ENCODE peak calls at places on chromosome 5, in six cellular contexts. J is mammary epithelial cell; U is trophoblast cell; N is fibroblast of lung; M is MM.1S; Q is CD8-positive, alpha-beta memory T cell. S is an unnamed sample.
A peak's percentile ranks its signal among the peaks of the same experiment; 100 is the strongest.

GRCh38 chr5:132557425-132557805 is 638 bp downstream of the RAD50 start:
- DNase-seq in J (peak; percentile 33), U (peak; percentile 88), N (peak; percentile 44), M (peak; percentile 51), Q (no peak), S (no peak)

GRCh38 chr5:132253452-132254320 is 3.8 kb upstream of the PDLIM4 start:
- DNase-seq in J (no peak), U (no peak), N (no peak), M (no peak), Q (no peak), S (no peak)

GRCh38 chr5:123807177-123807900 is 295.4 kb downstream of the CSNK1G3 start:
- DNase-seq in J (no peak), U (peak; percentile 56), N (no peak), M (no peak), Q (no peak), S (no peak)

GRCh38 chr5:115949096-115949495 is 13.2 kb upstream of the LVRN start:
- DNase-seq in J (no peak), U (peak; percentile 88), N (peak; percentile 3), M (no peak), Q (no peak), S (no peak)

GRCh38 chr5:130759061-130759460 is 406.0 kb downstream of the HINT1 start:
- DNase-seq in J (no peak), U (no peak), N (no peak), M (no peak), Q (no peak), S (no peak)

GRCh38 chr5:80125962-80126480 is 90.9 kb downstream of the THBS4 start:
- DNase-seq in J (peak; percentile 75), U (peak; percentile 54), N (peak; percentile 21), M (no peak), Q (peak; percentile 31), S (peak; percentile 78)

GRCh38 chr5:69213513-69214215 is 21.0 kb upstream of the CDK7 start:
- DNase-seq in J (peak; percentile 54), U (peak; percentile 59), N (peak; percentile 34), M (no peak), Q (no peak), S (no peak)

GRCh38 chr5:144394036-144394435 is 223.4 kb downstream of the KCTD16 start:
- DNase-seq in J (no peak), U (no peak), N (no peak), M (no peak), Q (no peak), S (no peak)

GRCh38 chr5:81020478-81021167 is 60.5 kb downstream of the RASGRF2 start:
- DNase-seq in J (peak; percentile 33), U (peak; percentile 98), N (no peak), M (no peak), Q (no peak), S (no peak)

GRCh38 chr5:82991678-82992323 is 85.4 kb downstream of the TMEM167A start:
- DNase-seq in J (no peak), U (no peak), N (peak; percentile 21), M (no peak), Q (no peak), S (peak; percentile 7)

GRCh38 chr5:124203308-124203707 is 543.1 kb downstream of the ZNF608 start:
- DNase-seq in J (no peak), U (no peak), N (no peak), M (no peak), Q (no peak), S (no peak)

GRCh38 chr5:30401479-30402058 is 791.9 kb upstream of the CDH6 start:
- DNase-seq in J (peak; percentile 4), U (peak; percentile 30), N (peak; percentile 28), M (peak; percentile 55), Q (no peak), S (no peak)

GRCh38 chr5:96434201-96434645 is 1.2 kb upstream of the PCSK1 start:
- DNase-seq in J (peak; percentile 51), U (peak; percentile 65), N (peak; percentile 80), M (peak; percentile 77), Q (peak; percentile 0), S (peak; percentile 9)

GRCh38 chr5:158119852-158120708 is 261.1 kb upstream of the CLINT1 start:
- DNase-seq in J (peak; percentile 78), U (no peak), N (peak; percentile 11), M (no peak), Q (no peak), S (no peak)

GRCh38 chr5:107670927-107671741 is at the start of gene EFNA5:
- DNase-seq in J (peak; percentile 39), U (peak; percentile 60), N (peak; percentile 65), M (peak; percentile 74), Q (no peak), S (peak; percentile 78)

GRCh38 chr5:108054349-108054748 is 327.5 kb downstream of the FBXL17 start:
- DNase-seq in J (no peak), U (no peak), N (no peak), M (no peak), Q (no peak), S (no peak)

GRCh38 chr5:14824490-14824889 is 47.1 kb downstream of the ANKH start:
- DNase-seq in J (no peak), U (no peak), N (no peak), M (no peak), Q (no peak), S (no peak)

GRCh38 chr5:141637266-141637692 is 482 bp downstream of the RELL2 start:
- DNase-seq in J (no peak), U (peak; percentile 75), N (no peak), M (peak; percentile 30), Q (peak; percentile 69), S (peak; percentile 74)

GRCh38 chr5:113034182-113034773 is 57.7 kb downstream of the DCP2 start:
- DNase-seq in J (peak; percentile 65), U (no peak), N (peak; percentile 49), M (no peak), Q (no peak), S (no peak)

GRCh38 chr5:151448038-151448985 is 909 bp downstream of the SLC36A1 start:
- DNase-seq in J (peak; percentile 42), U (peak; percentile 49), N (peak; percentile 9), M (peak; percentile 43), Q (peak; percentile 22), S (no peak)

DNA sequence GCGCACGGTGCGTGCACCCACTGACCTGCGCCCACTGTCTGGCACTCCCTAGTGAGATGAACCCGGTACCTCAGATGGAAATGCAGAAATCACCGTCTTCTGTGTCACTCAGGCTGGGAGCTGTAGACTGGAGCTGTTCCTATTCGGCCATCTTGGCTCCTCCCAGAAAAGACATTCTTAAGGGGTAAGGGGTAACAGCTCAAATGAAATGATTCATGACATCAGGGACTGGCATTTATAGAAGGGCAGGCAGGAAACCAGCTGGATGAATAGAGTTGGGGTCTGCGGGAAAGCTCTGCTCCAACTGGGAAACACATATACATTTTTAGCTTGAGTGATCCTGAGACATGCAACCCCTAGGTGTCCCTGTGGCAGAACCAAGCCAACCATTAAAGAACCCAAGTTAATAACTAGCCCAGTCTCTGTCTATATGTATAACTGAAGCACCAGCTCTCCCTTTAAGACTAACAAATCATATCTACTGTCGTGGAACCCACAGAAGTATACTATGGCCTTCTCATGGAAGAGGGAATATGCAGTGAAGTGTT is 119.3 kb downstream of the LMNB1 start:
- DNase-seq in J (no peak), U (no peak), N (no peak), M (no peak), Q (no peak), S (no peak)
- H3K4me3 ChIP-seq in J (no peak overlapping the region), U (no peak overlapping the region), N (no peak overlapping the region), M (no peak overlapping the region), Q (no peak overlapping the region), S (no peak overlapping the region)

GRCh38 chr5:160506006-160507004 is 84.7 kb downstream of the PTTG1 start:
- DNase-seq in J (no peak), U (peak; percentile 77), N (peak; percentile 61), M (peak; percentile 54), Q (peak; percentile 60), S (peak; percentile 28)
- H3K27me3 ChIP-seq in J (no peaks in the 10 kb centered on the region), U (no peaks in the 10 kb centered on the region), N (no peaks in the 10 kb centered on the region), M (no peaks in the 10 kb centered on the region), Q (no peaks in the 10 kb centered on the region), S (no peaks in the 10 kb centered on the region)

DNA sequence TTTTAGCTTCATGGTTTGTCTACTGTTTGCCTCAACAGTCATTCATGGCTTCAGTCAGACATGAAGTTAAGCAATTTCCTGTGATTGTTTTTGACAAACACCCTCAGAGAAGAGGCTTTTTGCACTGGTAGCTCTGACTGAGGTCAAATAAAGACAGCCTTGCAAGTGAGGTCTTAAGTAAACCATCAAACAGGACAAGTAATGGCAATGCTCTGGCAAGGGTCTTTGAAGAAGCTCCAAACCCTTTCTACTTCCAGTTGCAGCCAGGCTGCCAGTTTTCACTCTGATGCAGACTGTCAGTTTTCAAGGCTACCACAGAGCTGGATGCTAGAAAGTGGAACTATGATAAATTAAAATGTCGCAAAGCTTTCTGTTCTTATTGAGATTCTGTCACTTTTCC is 421.5 kb upstream of the PTGER4 start:
- DNase-seq in J (no peak), U (no peak), N (no peak), M (no peak), Q (no peak), S (no peak)
- H3K4me3 ChIP-seq in J (no peak overlapping the region), U (no peak overlapping the region), N (no peak overlapping the region), M (no peak overlapping the region), Q (no peak overlapping the region), S (no peak overlapping the region)

GRCh38 chr5:139901971-139902370 is 106.4 kb downstream of the PSD2 start:
- DNase-seq in J (no peak), U (no peak), N (no peak), M (no peak), Q (no peak), S (no peak)
- H3K27me3 ChIP-seq in J (peaks cover 35% of the 10 kb centered on the region), U (peaks cover 52% of the 10 kb centered on the region), N (peaks cover 38% of the 10 kb centered on the region), M (peaks cover 31% of the 10 kb centered on the region), Q (peaks cover 24% of the 10 kb centered on the region), S (no peaks in the 10 kb centered on the region)

DNA sequence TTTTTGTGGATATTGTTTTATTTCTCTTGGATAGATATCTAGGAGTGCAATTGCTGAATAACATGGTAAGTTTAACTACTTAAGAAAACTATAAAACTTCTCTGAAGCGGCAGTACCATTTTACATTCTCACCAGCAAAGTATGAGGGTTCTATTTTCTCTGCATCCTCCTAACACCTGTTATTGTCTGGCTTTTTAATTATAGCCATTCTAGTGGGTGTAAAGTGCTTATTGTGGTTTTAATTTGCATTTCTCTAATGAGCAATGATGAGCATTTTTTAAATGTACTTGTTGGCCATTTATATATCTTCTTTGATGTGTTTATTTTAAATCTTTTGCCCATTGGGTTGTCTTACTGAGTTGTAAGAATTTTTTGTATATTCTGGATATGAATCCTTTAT is 28.7 kb downstream of the SMIM32 start:
- DNase-seq in J (no peak), U (no peak), N (no peak), M (peak; percentile 21), Q (no peak), S (no peak)
- H3K4me3 ChIP-seq in J (no peak overlapping the region), U (no peak overlapping the region), N (no peak overlapping the region), M (no peak overlapping the region), Q (no peak overlapping the region), S (no peak overlapping the region)

S was measured in GM06990.